ENCODE peak calls at places on chromosome 10, in eight cellular contexts. G, Q, N, D, M, H, E and R are unnamed samples.

GRCh38 chr10:93816123-93816747 is 58.5 kb downstream of the LGI1 start:
- DNase-seq in G (peak), Q (peak), N (peak), D (peak), M (peak), H (peak), E (peak), R (peak)

GRCh38 chr10:52984169-52984568 is 211.6 kb upstream of the MBL2 start:
- DNase-seq in G (no peak), Q (no peak), N (no peak), D (no peak), M (no peak), H (no peak), E (peak), R (no peak)

GRCh38 chr10:7541137-7542087 is 125.4 kb downstream of the ITIH5 start:
- DNase-seq in G (no peak), Q (peak), N (no peak), D (no peak), M (peak), H (no peak), E (peak), R (no peak)

GRCh38 chr10:68049289-68050078 is 25.6 kb downstream of the HERC4 start:
- DNase-seq in G (no peak), Q (no peak), N (no peak), D (no peak), M (no peak), H (no peak), E (no peak), R (no peak)

GRCh38 chr10:49606981-49607535 is 3.1 kb upstream of the SLC18A3 start:
- DNase-seq in G (peak), Q (peak), N (no peak), D (peak), M (peak), H (peak), E (peak), R (peak)

GRCh38 chr10:105063796-105064195 is 422.7 kb downstream of the SORCS3 start:
- DNase-seq in G (peak), Q (no peak), N (peak), D (peak), M (peak), H (peak), E (no peak), R (peak)

GRCh38 chr10:43963793-43964425 is 315.2 kb upstream of the ZNF32 start:
- DNase-seq in G (no peak), Q (no peak), N (no peak), D (no peak), M (no peak), H (peak), E (no peak), R (no peak)

GRCh38 chr10:103192089-103192450 is 1.0 kb downstream of the NT5C2 start:
- DNase-seq in G (peak), Q (no peak), N (no peak), D (no peak), M (peak), H (no peak), E (no peak), R (peak)

GRCh38 chr10:120477006-120477722 is 20.1 kb downstream of the PLPP4 start:
- DNase-seq in G (no peak), Q (no peak), N (no peak), D (no peak), M (no peak), H (no peak), E (no peak), R (no peak)

GRCh38 chr10:63166742-63167258 is 33.7 kb downstream of the NRBF2 start:
- DNase-seq in G (peak), Q (no peak), N (no peak), D (no peak), M (no peak), H (no peak), E (peak), R (peak)

GRCh38 chr10:75546004-75546403 is 114.6 kb downstream of the LRMDA start:
- DNase-seq in G (peak), Q (no peak), N (no peak), D (no peak), M (no peak), H (no peak), E (no peak), R (no peak)

GRCh38 chr10:74174533-74174932 is 23.5 kb downstream of the ADK start:
- DNase-seq in G (no peak), Q (no peak), N (no peak), D (no peak), M (no peak), H (no peak), E (no peak), R (no peak)

GRCh38 chr10:44242091-44242490 is 142.8 kb downstream of the CXCL12 start:
- DNase-seq in G (no peak), Q (no peak), N (no peak), D (peak), M (no peak), H (no peak), E (no peak), R (no peak)

GRCh38 chr10:43983405-43983804 is 334.7 kb upstream of the ZNF32 start:
- DNase-seq in G (no peak), Q (no peak), N (no peak), D (no peak), M (no peak), H (peak), E (no peak), R (no peak)

GRCh38 chr10:122130474-122131110 is 140.5 kb upstream of the BTBD16 start:
- DNase-seq in G (no peak), Q (no peak), N (no peak), D (no peak), M (no peak), H (no peak), E (peak), R (no peak)

GRCh38 chr10:77513783-77514331 is 123.8 kb downstream of the KCNMA1 start:
- DNase-seq in G (no peak), Q (no peak), N (peak), D (no peak), M (peak), H (peak), E (peak), R (no peak)

GRCh38 chr10:4546931-4547330 is 279.1 kb upstream of the AKR1E2 start:
- DNase-seq in G (no peak), Q (no peak), N (no peak), D (no peak), M (no peak), H (no peak), E (no peak), R (no peak)

GRCh38 chr10:108249940-108250339 is 1085.4 kb upstream of the SORCS1 start:
- DNase-seq in G (peak), Q (no peak), N (no peak), D (no peak), M (no peak), H (no peak), E (no peak), R (no peak)

GRCh38 chr10:77441541-77442175 is 195.9 kb downstream of the KCNMA1 start:
- DNase-seq in G (no peak), Q (no peak), N (no peak), D (no peak), M (no peak), H (no peak), E (no peak), R (no peak)

GRCh38 chr10:52526251-52526823 is 212.3 kb downstream of the DKK1 start:
- DNase-seq in G (no peak), Q (no peak), N (no peak), D (no peak), M (no peak), H (no peak), E (peak), R (no peak)

GRCh38 chr10:69846252-69847000 is 44.7 kb downstream of the COL13A1 start:
- DNase-seq in G (no peak), Q (no peak), N (no peak), D (no peak), M (no peak), H (no peak), E (peak), R (no peak)

GRCh38 chr10:3476640-3477448 is 304.3 kb upstream of the PITRM1 start:
- DNase-seq in G (no peak), Q (no peak), N (no peak), D (no peak), M (no peak), H (no peak), E (no peak), R (no peak)

GRCh38 chr10:126294451-126294850 is 93.8 kb downstream of the ADAM12 start:
- DNase-seq in G (no peak), Q (no peak), N (no peak), D (no peak), M (no peak), H (no peak), E (no peak), R (no peak)

GRCh38 chr10:132396495-132397035 is 435 bp upstream of the PWWP2B start:
- DNase-seq in G (peak), Q (peak), N (no peak), D (peak), M (peak), H (peak), E (peak), R (peak)

GRCh38 chr10:63365976-63366765 is 99.6 kb downstream of the JMJD1C start:
- DNase-seq in G (no peak), Q (no peak), N (no peak), D (no peak), M (no peak), H (no peak), E (no peak), R (no peak)

GRCh38 chr10:131980321-131980720 is 1.4 kb downstream of the BNIP3 start:
- DNase-seq in G (no peak), Q (no peak), N (no peak), D (no peak), M (no peak), H (no peak), E (no peak), R (no peak)

GRCh38 chr10:74156919-74157289 is 5.9 kb downstream of the ADK start:
- DNase-seq in G (peak), Q (no peak), N (no peak), D (no peak), M (peak), H (no peak), E (peak), R (no peak)

GRCh38 chr10:103605359-103606156 is 112.1 kb downstream of the NEURL1 start:
- DNase-seq in G (peak), Q (peak), N (peak), D (peak), M (peak), H (no peak), E (peak), R (peak)

GRCh38 chr10:113959383-113959760 is 84.3 kb upstream of the ADRB1 start:
- DNase-seq in G (no peak), Q (no peak), N (no peak), D (peak), M (peak), H (no peak), E (no peak), R (peak)

GRCh38 chr10:133187906-133188681 is 28.1 kb downstream of the KNDC1 start:
- DNase-seq in G (no peak), Q (no peak), N (no peak), D (no peak), M (no peak), H (no peak), E (no peak), R (no peak)

GRCh38 chr10:29643785-29644501 is 9.2 kb upstream of the SVIL start:
- DNase-seq in G (no peak), Q (no peak), N (no peak), D (no peak), M (no peak), H (no peak), E (peak), R (no peak)

GRCh38 chr10:63491558-63492316 is 26.0 kb upstream of the JMJD1C start:
- DNase-seq in G (no peak), Q (no peak), N (no peak), D (no peak), M (no peak), H (no peak), E (peak), R (no peak)

GRCh38 chr10:32377458-32378370 is 30.8 kb upstream of the EPC1 start:
- DNase-seq in G (peak), Q (peak), N (no peak), D (no peak), M (peak), H (no peak), E (peak), R (peak)
- TF ChIP-seq CTCF in G (peak), Q (peak), N (peak), D (peak), M (peak), H (no peak), E (peak), R (peak)

GRCh38 chr10:84007482-84007881 is 131.8 kb upstream of the GHITM start:
- DNase-seq in G (no peak), Q (no peak), N (no peak), D (no peak), M (no peak), H (no peak), E (no peak), R (no peak)

GRCh38 chr10:84012831-84013458 is 126.4 kb upstream of the GHITM start:
- DNase-seq in G (peak), Q (no peak), N (no peak), D (peak), M (no peak), H (no peak), E (no peak), R (peak)

GRCh38 chr10:84004206-84004605 is 135.1 kb upstream of the GHITM start:
- DNase-seq in G (no peak), Q (no peak), N (no peak), D (no peak), M (peak), H (no peak), E (no peak), R (no peak)

DNA sequence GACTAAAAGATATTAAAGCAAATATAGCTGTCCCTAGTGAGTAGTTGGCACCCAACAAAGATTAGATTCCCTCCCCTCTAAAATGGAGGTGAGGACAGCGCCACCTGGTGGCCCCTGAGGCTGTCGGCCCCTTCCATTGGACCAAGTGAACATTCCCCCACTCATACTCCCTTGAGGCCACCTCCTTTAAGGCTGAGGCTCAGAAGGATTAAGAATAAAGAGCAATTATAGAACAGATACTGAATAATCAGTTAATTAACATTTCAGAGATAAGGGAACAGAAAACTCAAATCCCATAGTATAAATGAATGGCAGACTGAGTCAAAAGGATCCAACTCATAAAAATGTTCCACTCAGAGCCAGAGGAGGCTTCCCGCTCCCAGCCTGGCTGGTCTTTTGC is 130.4 kb upstream of the GHITM start:
- DNase-seq in G (peak), Q (no peak), N (no peak), D (peak), M (peak), H (no peak), E (no peak), R (peak)
- TF ChIP-seq CTCF in G (peak), Q (peak), N (peak), D (peak), M (peak), H (no peak), E (peak), R (peak)

DNA sequence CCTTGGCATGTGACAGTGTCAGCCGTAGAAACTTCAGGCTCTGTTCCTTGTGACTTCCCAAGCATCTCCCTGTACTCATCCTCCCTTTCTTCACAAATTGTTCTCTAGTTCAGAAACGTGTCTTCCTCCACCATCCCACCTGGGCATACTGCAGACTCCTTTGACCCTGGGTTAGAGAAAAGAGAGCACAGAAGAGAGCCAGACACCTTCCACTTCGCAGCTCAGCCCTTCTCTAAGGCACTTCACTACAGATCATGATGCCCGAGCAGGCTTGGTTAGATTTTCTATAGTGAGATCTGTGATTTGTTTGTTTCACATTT is 70.6 kb downstream of the XPNPEP1 start:
- DNase-seq in G (no peak), Q (no peak), N (no peak), D (no peak), M (no peak), H (no peak), E (no peak), R (no peak)
- TF ChIP-seq CTCF in G (peak), Q (no peak), N (no peak), D (no peak), M (no peak), H (no peak), E (no peak), R (no peak)

GRCh38 chr10:11270135-11270857 is 252.6 kb downstream of the CELF2 start:
- DNase-seq in G (peak), Q (peak), N (peak), D (no peak), M (peak), H (peak), E (peak), R (peak)

GRCh38 chr10:11276475-11276990 is 258.9 kb downstream of the CELF2 start:
- DNase-seq in G (no peak), Q (no peak), N (no peak), D (no peak), M (no peak), H (no peak), E (no peak), R (no peak)

GRCh38 chr10:11270858-11271179 is 253.1 kb downstream of the CELF2 start:
- DNase-seq in G (no peak), Q (no peak), N (no peak), D (no peak), M (no peak), H (no peak), E (no peak), R (no peak)

GRCh38 chr10:11272915-11273389 is 255.3 kb downstream of the CELF2 start:
- DNase-seq in G (no peak), Q (no peak), N (no peak), D (peak), M (no peak), H (no peak), E (no peak), R (peak)
- TF ChIP-seq CTCF in G (no peak), Q (no peak), N (no peak), D (no peak), M (no peak), H (no peak), E (no peak), R (no peak)

GRCh38 chr10:96573036-96573435 is 13.8 kb downstream of the TM9SF3 start:
- DNase-seq in G (no peak), Q (no peak), N (no peak), D (no peak), M (no peak), H (no peak), E (no peak), R (no peak)

GRCh38 chr10:96576277-96576980 is 10.4 kb downstream of the TM9SF3 start:
- DNase-seq in G (no peak), Q (no peak), N (no peak), D (no peak), M (no peak), H (no peak), E (no peak), R (no peak)

GRCh38 chr10:96570512-96570911 is 16.3 kb downstream of the TM9SF3 start:
- DNase-seq in G (no peak), Q (no peak), N (no peak), D (no peak), M (no peak), H (no peak), E (no peak), R (no peak)

GRCh38 chr10:96568402-96568801 is 18.4 kb downstream of the TM9SF3 start:
- DNase-seq in G (no peak), Q (no peak), N (no peak), D (no peak), M (no peak), H (no peak), E (no peak), R (no peak)

GRCh38 chr10:96570983-96571964 is 15.5 kb downstream of the TM9SF3 start:
- DNase-seq in G (no peak), Q (no peak), N (no peak), D (no peak), M (no peak), H (no peak), E (no peak), R (no peak)
- TF ChIP-seq CTCF in G (no peak), Q (no peak), N (no peak), D (no peak), M (no peak), H (no peak), E (no peak), R (no peak)

DNA sequence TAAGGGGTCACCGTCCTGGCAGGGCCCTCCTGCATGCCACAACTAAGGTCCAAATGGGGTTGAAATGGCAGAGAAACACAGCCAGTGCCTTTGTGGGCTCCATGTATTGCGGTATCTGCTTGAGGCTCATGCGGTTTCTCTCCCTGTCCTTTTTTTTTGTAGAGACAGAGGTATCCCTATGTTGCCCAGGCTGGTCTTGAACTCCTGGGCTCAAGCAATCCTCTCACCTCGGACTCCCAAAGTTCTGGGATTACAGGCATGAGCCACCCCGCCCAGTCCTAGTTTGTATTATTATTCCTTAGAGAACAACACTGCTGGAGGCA is 64.1 kb upstream of the WAPL start:
- DNase-seq in G (no peak), Q (no peak), N (no peak), D (no peak), M (no peak), H (no peak), E (no peak), R (no peak)
- TF ChIP-seq CTCF in G (no peak), Q (no peak), N (peak), D (no peak), M (no peak), H (no peak), E (no peak), R (no peak)